ENCODE peak calls at places on chromosomes 12 and 14, in nine cellular contexts. One of them, this sample, is unnamed.

GRCh38 chr12:103020839-103021238 is 63.4 kb downstream of the ASCL1 start:
- DNase-seq in left cardiac atrium: no peak
- DNase-seq in A549: no peak
- DNase-seq in NCI-H2081 treated with DMSO at 0.1 percent for 48 hours: no peak
- DNase-seq in left lung: no peak
- DNase-seq in HEK293T: no peak
- DNase-seq in HCEC 1CT: no peak
- DNase-seq in hepatic stellate cell: no peak
- DNase-seq in putamen: no peak
- DNase-seq in this sample: no peak

GRCh38 chr14:92397140-92397815 is 74.3 kb downstream of the SLC24A4 start:
- DNase-seq in left cardiac atrium: no peak
- DNase-seq in A549: peak; percentile 68
- DNase-seq in NCI-H2081 treated with DMSO at 0.1 percent for 48 hours: no peak
- DNase-seq in left lung: peak; percentile 69
- DNase-seq in HEK293T: no peak
- DNase-seq in HCEC 1CT: peak; percentile 79
- DNase-seq in hepatic stellate cell: peak; percentile 50
- DNase-seq in putamen: no peak
- DNase-seq in this sample: peak; percentile 68

GRCh38 chr12:28443337-28443736 is 253.1 kb downstream of the CCDC91 start:
- DNase-seq in left cardiac atrium: no peak
- DNase-seq in A549: no peak
- DNase-seq in NCI-H2081 treated with DMSO at 0.1 percent for 48 hours: peak; percentile 7
- DNase-seq in left lung: no peak
- DNase-seq in HEK293T: no peak
- DNase-seq in HCEC 1CT: no peak
- DNase-seq in hepatic stellate cell: no peak
- DNase-seq in putamen: no peak
- DNase-seq in this sample: no peak

GRCh38 chr14:30214456-30215090 is 286.9 kb upstream of the PRKD1 start:
- DNase-seq in left cardiac atrium: no peak
- DNase-seq in A549: peak; percentile 14
- DNase-seq in NCI-H2081 treated with DMSO at 0.1 percent for 48 hours: no peak
- DNase-seq in left lung: no peak
- DNase-seq in HEK293T: peak; percentile 48
- DNase-seq in HCEC 1CT: peak; percentile 78
- DNase-seq in hepatic stellate cell: peak; percentile 19
- DNase-seq in putamen: peak; percentile 68
- DNase-seq in this sample: peak; percentile 64

GRCh38 chr12:103785243-103786031 is 55.6 kb downstream of the NT5DC3 start:
- DNase-seq in left cardiac atrium: no peak
- DNase-seq in A549: no peak
- DNase-seq in NCI-H2081 treated with DMSO at 0.1 percent for 48 hours: no peak
- DNase-seq in left lung: no peak
- DNase-seq in HEK293T: no peak
- DNase-seq in HCEC 1CT: no peak
- DNase-seq in hepatic stellate cell: no peak
- DNase-seq in putamen: no peak
- DNase-seq in this sample: no peak

GRCh38 chr14:43085820-43086219 is 1421.3 kb downstream of the FSCB start:
- DNase-seq in left cardiac atrium: no peak
- DNase-seq in A549: no peak
- DNase-seq in NCI-H2081 treated with DMSO at 0.1 percent for 48 hours: no peak
- DNase-seq in left lung: no peak
- DNase-seq in HEK293T: no peak
- DNase-seq in HCEC 1CT: no peak
- DNase-seq in hepatic stellate cell: no peak
- DNase-seq in putamen: no peak
- DNase-seq in this sample: no peak

GRCh38 chr12:3273409-3273853 is 196.3 kb downstream of the TSPAN9 start:
- DNase-seq in left cardiac atrium: no peak
- DNase-seq in A549: peak; percentile 29
- DNase-seq in NCI-H2081 treated with DMSO at 0.1 percent for 48 hours: no peak
- DNase-seq in left lung: no peak
- DNase-seq in HEK293T: no peak
- DNase-seq in HCEC 1CT: peak; percentile 26
- DNase-seq in hepatic stellate cell: peak; percentile 86
- DNase-seq in putamen: no peak
- DNase-seq in this sample: peak; percentile 99

GRCh38 chr14:83347874-83348273 is 1814.2 kb upstream of the SEL1L start:
- DNase-seq in left cardiac atrium: no peak
- DNase-seq in A549: no peak
- DNase-seq in NCI-H2081 treated with DMSO at 0.1 percent for 48 hours: no peak
- DNase-seq in left lung: no peak
- DNase-seq in HEK293T: no peak
- DNase-seq in HCEC 1CT: peak; percentile 30
- DNase-seq in hepatic stellate cell: no peak
- DNase-seq in putamen: no peak
- DNase-seq in this sample: peak; percentile 51

GRCh38 chr14:23520899-23521521 is 30.6 kb downstream of the ZFHX2 start:
- DNase-seq in left cardiac atrium: no peak
- DNase-seq in A549: no peak
- DNase-seq in NCI-H2081 treated with DMSO at 0.1 percent for 48 hours: no peak
- DNase-seq in left lung: no peak
- DNase-seq in HEK293T: no peak
- DNase-seq in HCEC 1CT: no peak
- DNase-seq in hepatic stellate cell: no peak
- DNase-seq in putamen: no peak
- DNase-seq in this sample: no peak

GRCh38 chr12:94603434-94604068 is 46.8 kb downstream of the TMCC3 start:
- DNase-seq in left cardiac atrium: no peak
- DNase-seq in A549: peak; percentile 50
- DNase-seq in NCI-H2081 treated with DMSO at 0.1 percent for 48 hours: no peak
- DNase-seq in left lung: peak; percentile 39
- DNase-seq in HEK293T: no peak
- DNase-seq in HCEC 1CT: no peak
- DNase-seq in hepatic stellate cell: no peak
- DNase-seq in putamen: no peak
- DNase-seq in this sample: no peak